ENCODE peak calls at places on chromosome 19, in six cellular contexts. Y is SK-N-SH, Z is HCT116, T is K562, K is GM12878, J is HepG2. I is an unnamed sample.

GRCh38 chr19:38543807-38544568 is 73.8 kb downstream of the MAP4K1 start:
- DNase-seq in Y (peak), Z (peak), T (peak), K (peak), J (peak), I (peak)

GRCh38 chr19:7921955-7922840 is 2.1 kb downstream of the SNAPC2 start:
- DNase-seq in Y (no peak), Z (no peak), T (no peak), K (no peak), J (no peak), I (no peak)

GRCh38 chr19:48400018-48400742 is 6.7 kb downstream of the GRIN2D start:
- DNase-seq in Y (peak), Z (peak), T (peak), K (no peak), J (peak), I (peak)

GRCh38 chr19:37763488-37763887 is 15.9 kb downstream of the ZNF573 start:
- DNase-seq in Y (no peak), Z (no peak), T (no peak), K (no peak), J (no peak), I (no peak)

GRCh38 chr19:57719901-57720519 is 7.4 kb downstream of the ZNF671 start:
- DNase-seq in Y (no peak), Z (no peak), T (no peak), K (no peak), J (no peak), I (no peak)

GRCh38 chr19:42619271-42619670 is 24.5 kb upstream of the CEACAM8 start:
- DNase-seq in Y (no peak), Z (no peak), T (no peak), K (no peak), J (no peak), I (no peak)

GRCh38 chr19:15431396-15432017 is 12.7 kb upstream of the AKAP8L start:
- DNase-seq in Y (no peak), Z (no peak), T (no peak), K (no peak), J (no peak), I (no peak)

GRCh38 chr19:13260883-13261653 is 110.9 kb downstream of the IER2 start:
- DNase-seq in Y (no peak), Z (peak), T (peak), K (peak), J (no peak), I (no peak)

GRCh38 chr19:18317998-18318800 is 4.7 kb downstream of the LSM4 start:
- DNase-seq in Y (peak), Z (no peak), T (peak), K (no peak), J (peak), I (no peak)

GRCh38 chr19:23762884-23763711 is 4.4 kb upstream of the ZNF681 start:
- DNase-seq in Y (peak), Z (no peak), T (peak), K (peak), J (no peak), I (peak)

GRCh38 chr19:38970664-38971532 is 4.6 kb downstream of the FBXO17 start:
- DNase-seq in Y (no peak), Z (no peak), T (no peak), K (no peak), J (no peak), I (no peak)

GRCh38 chr19:48896191-48896720 is 2.3 kb downstream of the TULP2 start:
- DNase-seq in Y (peak), Z (no peak), T (peak), K (no peak), J (no peak), I (no peak)

GRCh38 chr19:16366433-16367268 is 42.0 kb downstream of the KLF2 start:
- DNase-seq in Y (no peak), Z (no peak), T (no peak), K (peak), J (no peak), I (no peak)

GRCh38 chr19:35090795-35091214 is 24.8 kb upstream of the FXYD3 start:
- DNase-seq in Y (no peak), Z (no peak), T (no peak), K (no peak), J (no peak), I (no peak)

GRCh38 chr19:10417598-10418280 is 2.6 kb upstream of the PDE4A start:
- DNase-seq in Y (peak), Z (no peak), T (peak), K (no peak), J (no peak), I (no peak)

GRCh38 chr19:57620673-57621348 is 6.8 kb downstream of the ZNF134 start:
- DNase-seq in Y (no peak), Z (no peak), T (no peak), K (no peak), J (no peak), I (peak)

GRCh38 chr19:45251452-45252354 is 632 bp downstream of the MARK4 start:
- DNase-seq in Y (peak), Z (no peak), T (peak), K (no peak), J (no peak), I (no peak)

GRCh38 chr19:7348587-7349230 is at the start of gene ARHGEF18:
- DNase-seq in Y (no peak), Z (no peak), T (no peak), K (peak), J (no peak), I (no peak)

GRCh38 chr19:6239401-6239844 is 40.4 kb downstream of the MLLT1 start:
- DNase-seq in Y (peak), Z (no peak), T (peak), K (no peak), J (no peak), I (no peak)

GRCh38 chr19:41205995-41206394 is 13.0 kb downstream of the CYP2S1 start:
- DNase-seq in Y (no peak), Z (no peak), T (no peak), K (no peak), J (no peak), I (no peak)

GRCh38 chr19:29545866-29546582 is 20.2 kb downstream of the VSTM2B start:
- DNase-seq in Y (no peak), Z (no peak), T (no peak), K (no peak), J (no peak), I (no peak)
- TF ChIP-seq JUND in Y (no peak), Z (no peak), T (no peak), K (no peak), J (no peak), I (no peak)

DNA sequence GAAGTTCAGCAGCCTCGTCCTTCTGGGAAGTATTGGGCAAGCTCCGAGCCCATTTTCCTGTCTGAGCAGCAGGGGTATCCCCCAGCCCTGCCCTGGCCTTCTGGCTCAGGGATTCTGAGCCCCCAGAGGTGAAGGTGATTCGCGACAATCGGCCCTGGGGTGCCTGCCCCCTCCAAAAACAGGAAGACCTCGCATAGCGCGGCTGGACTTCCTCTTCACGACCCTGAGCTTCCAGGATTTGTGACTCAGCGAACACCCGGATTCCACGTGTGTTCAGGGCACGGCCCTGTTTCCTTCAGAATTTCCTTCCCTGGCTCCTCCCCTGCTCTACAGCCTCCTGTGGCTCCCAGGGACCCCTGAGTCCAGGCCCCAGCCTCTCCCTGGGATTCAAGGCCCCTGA is at the start of gene SEMA6B:
- DNase-seq in Y (no peak), Z (no peak), T (no peak), K (no peak), J (no peak), I (no peak)
- TF ChIP-seq JUND in Y (no peak), Z (no peak), T (no peak), K (no peak), J (no peak), I (no peak)

GRCh38 chr19:51726049-51726448 is 2.3 kb upstream of the HAS1 start:
- DNase-seq in Y (no peak), Z (no peak), T (peak), K (no peak), J (no peak), I (no peak)
- TF ChIP-seq JUND in Y (no peak), Z (no peak), T (no peak), K (no peak), J (no peak), I (no peak)

DNA sequence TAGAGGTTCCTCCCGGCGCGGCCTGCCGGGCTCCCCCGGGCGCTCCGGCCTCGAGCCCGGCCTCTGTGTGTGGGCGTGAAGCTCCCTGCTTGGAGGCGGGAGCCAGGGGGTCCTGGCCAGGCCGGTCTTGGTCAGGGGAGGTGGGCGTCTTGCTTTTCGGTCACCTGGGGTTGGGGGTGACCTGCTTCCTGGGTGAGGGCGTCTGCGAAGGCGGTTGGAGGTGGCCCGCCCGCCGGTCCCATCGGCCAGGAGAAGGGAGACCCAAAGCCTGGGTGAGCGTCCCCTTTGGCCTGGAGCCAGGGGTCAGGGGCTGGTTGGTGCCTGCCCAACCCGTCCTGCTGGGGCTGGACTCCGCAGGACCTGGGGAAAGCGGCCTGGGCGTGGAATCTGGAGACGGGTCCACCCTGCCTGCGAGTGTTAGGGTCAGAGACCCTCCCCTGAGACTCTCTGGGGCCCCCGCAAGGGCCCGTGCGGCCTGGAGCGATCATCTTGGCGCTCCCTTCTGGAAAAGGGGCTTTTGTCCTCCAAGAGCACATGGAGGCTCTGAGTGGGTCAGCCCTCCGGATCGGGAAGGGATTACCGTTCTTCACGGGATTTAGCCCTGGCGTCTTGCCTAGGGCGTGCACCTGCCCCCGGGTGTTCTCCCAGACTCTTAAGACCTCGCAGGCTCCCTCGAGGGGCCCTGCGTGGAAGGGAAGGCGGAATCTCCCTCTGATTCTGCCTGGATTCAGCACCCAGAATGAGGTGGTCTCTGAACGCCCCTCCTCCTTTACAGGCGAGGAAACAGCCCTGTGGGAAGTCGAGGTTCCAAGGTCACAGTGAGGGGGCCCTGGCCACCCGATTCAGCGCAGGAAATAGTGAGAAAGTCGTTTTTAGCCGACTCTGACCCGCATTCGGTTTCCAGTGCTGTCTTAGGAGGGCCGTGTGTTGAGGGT is 762 bp downstream of the BSG start:
- DNase-seq in Y (peak), Z (no peak), T (peak), K (no peak), J (no peak), I (peak)
- TF ChIP-seq JUND in Y (no peak), Z (no peak), T (no peak), K (no peak), J (no peak), I (no peak)

I was measured in T47D.